ENCODE peak calls at places on chromosomes 6 and 20, in nine cellular contexts. I, C, T, H, Z, O, E, F and G are unnamed samples.

GRCh38 chr6:150857062-150857905 is 8.2 kb upstream of the MTHFD1L start:
- DNase-seq in I (no peak), C (no peak), T (no peak), H (no peak), Z (peak; percentile 97), O (peak; percentile 100), E (no peak), F (peak; percentile 93), G (no peak)

GRCh38 chr6:88220493-88220892 is 54.3 kb upstream of the CNR1 start:
- DNase-seq in I (no peak), C (no peak), T (no peak), H (peak; percentile 60), Z (peak; percentile 20), O (no peak), E (peak; percentile 13), F (peak; percentile 10), G (no peak)

GRCh38 chr6:166087246-166087645 is 80.4 kb downstream of the TBXT start:
- DNase-seq in I (no peak), C (no peak), T (no peak), H (no peak), Z (no peak), O (no peak), E (no peak), F (no peak), G (no peak)

GRCh38 chr6:11744753-11745152 is 33.9 kb downstream of the ADTRP start:
- DNase-seq in I (no peak), C (peak; percentile 45), T (peak; percentile 67), H (no peak), Z (peak; percentile 52), O (peak; percentile 71), E (no peak), F (peak; percentile 39), G (no peak)

GRCh38 chr6:38944655-38945279 is 103.8 kb upstream of the GLP1R start:
- DNase-seq in I (no peak), C (no peak), T (no peak), H (no peak), Z (no peak), O (no peak), E (no peak), F (peak; percentile 3), G (no peak)

GRCh38 chr6:56637640-56638039 is 5.0 kb downstream of the DST start:
- DNase-seq in I (no peak), C (no peak), T (no peak), H (peak; percentile 76), Z (peak; percentile 18), O (peak; percentile 80), E (no peak), F (peak; percentile 76), G (peak; percentile 30)

GRCh38 chr6:125867483-125867935 is 76.7 kb downstream of the NCOA7 start:
- DNase-seq in I (no peak), C (no peak), T (no peak), H (peak; percentile 94), Z (no peak), O (peak; percentile 84), E (no peak), F (peak; percentile 92), G (no peak)

GRCh38 chr6:121849477-121849876 is 414.0 kb downstream of the GJA1 start:
- DNase-seq in I (no peak), C (peak; percentile 17), T (peak; percentile 28), H (peak; percentile 97), Z (peak; percentile 80), O (peak; percentile 73), E (peak; percentile 50), F (peak; percentile 64), G (peak; percentile 30)

GRCh38 chr6:30530013-30530412 is 26.3 kb downstream of the GNL1 start:
- DNase-seq in I (no peak), C (no peak), T (no peak), H (no peak), Z (no peak), O (no peak), E (no peak), F (no peak), G (no peak)

DNA sequence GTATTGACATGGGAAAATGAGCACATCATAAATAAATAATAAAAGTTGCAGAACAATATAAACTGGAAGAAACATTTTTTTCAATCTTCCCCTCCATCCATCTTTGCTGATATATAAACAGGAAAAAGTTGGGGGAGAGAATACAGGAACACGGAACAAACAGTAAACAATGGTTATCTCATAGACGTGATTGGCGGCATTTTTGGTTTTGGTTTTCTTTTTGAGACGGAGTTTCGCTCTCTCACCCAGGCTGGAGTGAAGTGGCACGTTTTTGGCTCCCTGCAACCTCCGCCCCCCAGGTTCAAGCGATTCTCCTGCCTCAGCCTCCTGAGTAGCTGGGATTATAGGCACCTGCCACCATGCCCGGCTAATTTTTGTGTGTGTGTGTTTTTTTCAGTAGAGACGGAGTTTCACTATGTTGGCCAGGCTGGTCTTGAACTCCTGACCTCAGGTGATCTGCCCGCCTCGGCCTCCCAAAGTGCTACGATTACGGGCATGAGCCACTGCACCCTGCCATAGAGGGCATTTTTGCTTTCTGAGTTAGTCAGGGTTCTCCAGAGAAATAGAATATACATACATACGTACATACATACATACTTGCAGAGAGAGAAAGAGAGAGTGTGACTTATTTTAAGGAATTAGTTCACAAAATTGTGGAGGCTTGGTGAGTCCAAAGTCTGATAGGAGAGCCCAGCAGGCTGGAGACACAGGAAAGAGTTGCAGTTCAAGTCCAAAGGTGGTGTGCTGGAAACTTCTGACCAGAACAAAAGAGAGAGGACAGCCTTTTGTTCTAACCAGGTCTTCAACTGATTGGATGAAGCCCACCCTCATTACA is 22.6 kb downstream of the GNL1 start:
- DNase-seq in I (no peak), C (no peak), T (no peak), H (no peak), Z (no peak), O (no peak), E (no peak), F (no peak), G (no peak)
- TF ChIP-seq CTCF in I (no peak), C (no peak), T (no peak), H (no peak), Z (no peak), O (no peak), E (no peak), F (no peak), G (no peak)

GRCh38 chr6:169656626-169657610 is 44.9 kb downstream of the WDR27 start:
- DNase-seq in I (peak; percentile 94), C (no peak), T (no peak), H (no peak), Z (no peak), O (no peak), E (no peak), F (no peak), G (no peak)

GRCh38 chr6:169653691-169654090 is 48.1 kb downstream of the WDR27 start:
- DNase-seq in I (no peak), C (no peak), T (no peak), H (no peak), Z (no peak), O (no peak), E (no peak), F (no peak), G (no peak)

GRCh38 chr6:169652896-169653295 is 48.9 kb downstream of the WDR27 start:
- DNase-seq in I (no peak), C (no peak), T (no peak), H (no peak), Z (no peak), O (no peak), E (no peak), F (no peak), G (no peak)

GRCh38 chr6:169651498-169651897 is 50.3 kb downstream of the WDR27 start:
- DNase-seq in I (no peak), C (no peak), T (no peak), H (no peak), Z (no peak), O (no peak), E (no peak), F (no peak), G (no peak)

DNA sequence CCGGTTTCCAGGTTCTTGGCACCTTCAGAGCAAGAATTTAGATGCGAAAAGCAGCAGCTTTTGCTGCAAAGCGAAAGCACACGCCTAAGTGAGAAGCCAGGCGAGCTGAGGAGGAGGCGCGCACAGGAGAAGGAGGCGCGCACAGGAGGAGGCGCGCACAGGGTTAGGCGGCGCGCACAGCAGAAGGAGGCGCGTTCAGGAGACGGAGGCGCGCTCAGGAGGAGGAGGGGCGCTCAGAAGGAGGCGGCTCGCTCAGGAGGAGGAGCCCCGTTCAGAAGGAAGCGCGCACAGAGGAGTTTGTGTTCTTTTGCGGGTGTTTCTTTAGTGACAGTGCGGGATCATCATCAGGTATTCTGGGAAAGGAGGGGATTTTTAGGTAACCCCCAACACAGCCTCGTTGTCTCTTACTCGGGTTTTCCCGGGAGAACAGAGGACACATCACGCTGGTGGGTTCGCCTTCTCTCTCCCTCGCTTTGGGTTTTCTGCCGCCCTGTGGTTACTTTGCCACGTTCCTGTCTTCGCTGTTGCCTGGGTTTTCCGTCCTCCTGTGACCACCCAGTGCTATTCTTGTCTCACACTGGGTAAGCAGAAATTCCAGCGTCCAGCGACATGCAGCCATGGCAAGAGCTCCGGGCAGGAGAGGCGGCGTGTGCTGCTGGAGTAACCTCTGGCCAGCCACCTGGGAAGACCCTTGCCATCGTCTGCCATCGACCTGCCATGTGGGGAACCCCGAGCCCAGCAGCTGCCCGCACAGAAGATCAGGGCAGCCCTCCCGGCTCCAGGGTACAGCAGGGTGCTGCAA is 47.0 kb downstream of the WDR27 start:
- DNase-seq in I (no peak), C (peak; percentile 66), T (peak; percentile 69), H (peak; percentile 82), Z (peak; percentile 55), O (peak; percentile 61), E (peak; percentile 41), F (peak; percentile 49), G (peak; percentile 90)
- TF ChIP-seq CTCF in I (peak; percentile 11), C (peak; percentile 27), T (no peak), H (peak; percentile 32), Z (peak; percentile 55), O (peak; percentile 41), E (peak; percentile 30), F (peak; percentile 40), G (peak; percentile 40)

DNA sequence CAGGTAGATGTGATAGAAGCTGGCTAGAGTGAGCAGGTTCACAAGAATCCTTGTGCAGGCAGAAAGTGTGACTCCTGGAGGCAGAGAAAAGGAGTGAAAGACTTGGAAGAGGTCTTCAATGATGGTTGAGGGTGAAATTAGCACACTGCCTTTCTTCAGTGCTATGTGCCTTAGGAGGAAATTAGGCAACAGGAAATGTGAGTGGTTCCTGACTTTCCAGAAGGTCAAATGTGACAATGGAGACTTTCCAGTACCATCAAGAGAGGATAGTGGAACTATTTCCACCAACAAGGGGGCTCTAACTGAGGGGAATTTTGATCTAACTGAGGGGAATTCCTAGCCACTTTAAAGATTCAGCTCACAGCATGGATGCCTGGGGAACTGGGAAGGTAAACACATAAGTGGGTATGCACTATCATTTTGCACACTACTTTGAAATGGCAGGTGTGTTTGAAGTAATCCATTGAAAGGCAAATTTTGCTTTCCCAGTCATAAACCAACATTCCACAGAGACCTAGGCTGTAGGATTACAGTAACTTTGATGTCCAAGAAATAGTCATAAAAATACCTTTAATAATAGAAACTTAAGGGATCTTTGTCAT is 90.0 kb downstream of the PERP start:
- DNase-seq in I (no peak), C (no peak), T (no peak), H (peak; percentile 23), Z (no peak), O (no peak), E (no peak), F (peak; percentile 62), G (no peak)
- TF ChIP-seq CTCF in I (no peak), C (no peak), T (no peak), H (no peak), Z (no peak), O (no peak), E (no peak), F (no peak), G (no peak)

GRCh38 chr20:10412591-10413408 is 21.2 kb downstream of the MKKS start:
- DNase-seq in I (no peak), C (no peak), T (no peak), H (no peak), Z (peak; percentile 3), O (no peak), E (no peak), F (no peak), G (no peak)
- TF ChIP-seq CTCF in I (no peak), C (peak; percentile 10), T (no peak), H (peak; percentile 42), Z (peak; percentile 35), O (peak; percentile 12), E (no peak), F (no peak), G (no peak)

GRCh38 chr6:47733879-47734558 is 35.6 kb downstream of the ADGRF4 start:
- DNase-seq in I (no peak), C (no peak), T (peak; percentile 27), H (peak; percentile 60), Z (no peak), O (peak; percentile 4), E (no peak), F (peak; percentile 68), G (peak; percentile 36)
- TF ChIP-seq CTCF in I (peak; percentile 24), C (peak; percentile 65), T (no peak), H (peak; percentile 46), Z (peak; percentile 22), O (peak; percentile 19), E (peak; percentile 67), F (peak; percentile 41), G (peak; percentile 67)